ENCODE peak calls at places on chromosomes 3 and 15, in ten cellular contexts. One of them, this sample, is unnamed. For H3K4me1, the result is how much of the 10 kb centered on the place peaks cover.

GRCh38 chr3:16721494-16721893 is 116.3 kb upstream of the DAZL start:
- DNase-seq in IMR-90: no peak
- DNase-seq in endodermal cell: no peak
- DNase-seq in Peyer's patch: no peak
- DNase-seq in heart left ventricle: no peak
- DNase-seq in neural progenitor cell: no peak
- DNase-seq in body of pancreas: no peak
- DNase-seq in ovary: no peak
- DNase-seq in fibroblast of lung: no peak
- DNase-seq in uterus: no peak
- DNase-seq in this sample: no peak

GRCh38 chr3:61725851-61726333 is 164.5 kb downstream of the PTPRG start:
- DNase-seq in IMR-90: peak
- DNase-seq in endodermal cell: peak
- DNase-seq in Peyer's patch: no peak
- DNase-seq in heart left ventricle: peak
- DNase-seq in neural progenitor cell: peak
- DNase-seq in body of pancreas: peak
- DNase-seq in ovary: no peak
- DNase-seq in fibroblast of lung: peak
- DNase-seq in uterus: no peak
- DNase-seq in this sample: no peak

GRCh38 chr3:11705049-11705448 is 61.3 kb upstream of the VGLL4 start:
- DNase-seq in IMR-90: no peak
- DNase-seq in endodermal cell: no peak
- DNase-seq in Peyer's patch: no peak
- DNase-seq in heart left ventricle: no peak
- DNase-seq in neural progenitor cell: no peak
- DNase-seq in body of pancreas: no peak
- DNase-seq in ovary: no peak
- DNase-seq in fibroblast of lung: no peak
- DNase-seq in uterus: no peak
- DNase-seq in this sample: no peak

GRCh38 chr15:36778516-36778915 is 199.1 kb downstream of the CDIN1 start:
- DNase-seq in IMR-90: peak
- DNase-seq in endodermal cell: no peak
- DNase-seq in Peyer's patch: no peak
- DNase-seq in heart left ventricle: no peak
- DNase-seq in neural progenitor cell: no peak
- DNase-seq in body of pancreas: no peak
- DNase-seq in ovary: no peak
- DNase-seq in fibroblast of lung: peak
- DNase-seq in uterus: no peak
- DNase-seq in this sample: no peak

GRCh38 chr3:193894121-193894863 is 241.7 kb upstream of the HES1 start:
- DNase-seq in IMR-90: no peak
- DNase-seq in endodermal cell: no peak
- DNase-seq in Peyer's patch: no peak
- DNase-seq in heart left ventricle: peak
- DNase-seq in neural progenitor cell: no peak
- DNase-seq in body of pancreas: peak
- DNase-seq in ovary: no peak
- DNase-seq in fibroblast of lung: no peak
- DNase-seq in uterus: peak
- DNase-seq in this sample: no peak

GRCh38 chr3:13345772-13346171 is 74.3 kb downstream of the NUP210 start:
- DNase-seq in IMR-90: no peak
- DNase-seq in endodermal cell: no peak
- DNase-seq in Peyer's patch: no peak
- DNase-seq in heart left ventricle: no peak
- DNase-seq in neural progenitor cell: no peak
- DNase-seq in body of pancreas: no peak
- DNase-seq in ovary: no peak
- DNase-seq in fibroblast of lung: no peak
- DNase-seq in uterus: no peak
- DNase-seq in this sample: no peak

GRCh38 chr3:195075199-195075940 is 195.6 kb downstream of the XXYLT1 start:
- DNase-seq in IMR-90: peak
- DNase-seq in endodermal cell: no peak
- DNase-seq in Peyer's patch: peak
- DNase-seq in heart left ventricle: no peak
- DNase-seq in neural progenitor cell: no peak
- DNase-seq in body of pancreas: no peak
- DNase-seq in ovary: peak
- DNase-seq in fibroblast of lung: peak
- DNase-seq in uterus: no peak
- DNase-seq in this sample: peak

GRCh38 chr3:59268170-59268569 is 218.3 kb upstream of the CFAP20DC start:
- DNase-seq in IMR-90: peak
- DNase-seq in endodermal cell: no peak
- DNase-seq in Peyer's patch: no peak
- DNase-seq in heart left ventricle: no peak
- DNase-seq in neural progenitor cell: no peak
- DNase-seq in body of pancreas: no peak
- DNase-seq in ovary: no peak
- DNase-seq in fibroblast of lung: no peak
- DNase-seq in uterus: no peak
- DNase-seq in this sample: no peak

GRCh38 chr3:52095990-52096775 is 39.8 kb upstream of the DUSP7 start:
- DNase-seq in IMR-90: peak
- DNase-seq in endodermal cell: no peak
- DNase-seq in Peyer's patch: no peak
- DNase-seq in heart left ventricle: no peak
- DNase-seq in neural progenitor cell: no peak
- DNase-seq in body of pancreas: no peak
- DNase-seq in ovary: no peak
- DNase-seq in fibroblast of lung: no peak
- DNase-seq in uterus: no peak
- DNase-seq in this sample: no peak

GRCh38 chr3:12854550-12854949 is 13.2 kb upstream of the RPL32 start:
- DNase-seq in IMR-90: no peak
- DNase-seq in endodermal cell: no peak
- DNase-seq in Peyer's patch: no peak
- DNase-seq in heart left ventricle: no peak
- DNase-seq in neural progenitor cell: no peak
- DNase-seq in body of pancreas: no peak
- DNase-seq in ovary: no peak
- DNase-seq in fibroblast of lung: no peak
- DNase-seq in uterus: no peak
- DNase-seq in this sample: no peak

GRCh38 chr15:32649336-32649735 is 7.8 kb downstream of the SCG5 start:
- DNase-seq in IMR-90: peak
- DNase-seq in endodermal cell: peak
- DNase-seq in Peyer's patch: no peak
- DNase-seq in heart left ventricle: no peak
- DNase-seq in neural progenitor cell: peak
- DNase-seq in body of pancreas: peak
- DNase-seq in ovary: no peak
- DNase-seq in fibroblast of lung: peak
- DNase-seq in uterus: no peak
- DNase-seq in this sample: no peak
- TF ChIP-seq CTCF in IMR-90: peak
- TF ChIP-seq CTCF in endodermal cell: peak
- TF ChIP-seq CTCF in Peyer's patch: no peak
- TF ChIP-seq CTCF in heart left ventricle: no peak
- TF ChIP-seq CTCF in neural progenitor cell: peak
- TF ChIP-seq CTCF in body of pancreas: peak
- TF ChIP-seq CTCF in ovary: no peak
- TF ChIP-seq CTCF in fibroblast of lung: peak
- TF ChIP-seq CTCF in uterus: no peak
- TF ChIP-seq CTCF in this sample: peak

GRCh38 chr15:58362262-58362922 is 69.4 kb upstream of the LIPC start:
- DNase-seq in IMR-90: no peak
- DNase-seq in endodermal cell: no peak
- DNase-seq in Peyer's patch: no peak
- DNase-seq in heart left ventricle: no peak
- DNase-seq in neural progenitor cell: no peak
- DNase-seq in body of pancreas: no peak
- DNase-seq in ovary: no peak
- DNase-seq in fibroblast of lung: no peak
- DNase-seq in uterus: no peak
- DNase-seq in this sample: no peak

GRCh38 chr15:58360421-58361090 is 71.2 kb upstream of the LIPC start:
- DNase-seq in IMR-90: no peak
- DNase-seq in endodermal cell: no peak
- DNase-seq in Peyer's patch: no peak
- DNase-seq in heart left ventricle: no peak
- DNase-seq in neural progenitor cell: no peak
- DNase-seq in body of pancreas: no peak
- DNase-seq in ovary: no peak
- DNase-seq in fibroblast of lung: peak
- DNase-seq in uterus: no peak
- DNase-seq in this sample: no peak

GRCh38 chr15:58357529-58358476 is 74.0 kb upstream of the LIPC start:
- DNase-seq in IMR-90: peak
- DNase-seq in endodermal cell: peak
- DNase-seq in Peyer's patch: no peak
- DNase-seq in heart left ventricle: no peak
- DNase-seq in neural progenitor cell: no peak
- DNase-seq in body of pancreas: no peak
- DNase-seq in ovary: no peak
- DNase-seq in fibroblast of lung: peak
- DNase-seq in uterus: no peak
- DNase-seq in this sample: no peak

GRCh38 chr15:58355965-58356358 is 75.8 kb upstream of the LIPC start:
- DNase-seq in IMR-90: no peak
- DNase-seq in endodermal cell: no peak
- DNase-seq in Peyer's patch: no peak
- DNase-seq in heart left ventricle: no peak
- DNase-seq in neural progenitor cell: no peak
- DNase-seq in body of pancreas: no peak
- DNase-seq in ovary: no peak
- DNase-seq in fibroblast of lung: no peak
- DNase-seq in uterus: no peak
- DNase-seq in this sample: no peak

DNA sequence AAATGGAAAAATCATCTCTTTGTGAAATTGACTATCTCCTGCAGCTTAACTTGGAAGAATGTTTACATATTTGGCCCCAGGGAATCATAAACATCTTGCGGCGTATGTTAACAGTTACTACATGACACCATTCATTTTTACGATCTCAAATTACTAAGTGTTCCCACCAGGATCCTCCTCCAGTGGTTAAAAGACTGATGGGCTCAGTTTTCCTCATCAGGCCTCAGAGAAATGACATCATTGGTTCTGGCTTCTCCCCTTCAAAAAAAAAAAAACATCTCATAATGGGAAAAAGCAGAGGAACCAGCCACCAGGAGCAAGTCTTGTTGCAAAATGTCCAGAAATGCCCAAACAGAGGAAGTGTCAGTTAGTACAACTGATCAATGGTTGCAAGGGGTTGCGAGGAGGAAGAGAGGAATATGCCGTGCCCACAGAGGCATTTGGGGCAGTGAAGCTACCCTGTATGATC is 70.5 kb upstream of the LIPC start:
- DNase-seq in IMR-90: peak
- DNase-seq in endodermal cell: no peak
- DNase-seq in Peyer's patch: no peak
- DNase-seq in heart left ventricle: no peak
- DNase-seq in neural progenitor cell: no peak
- DNase-seq in body of pancreas: peak
- DNase-seq in ovary: no peak
- DNase-seq in fibroblast of lung: peak
- DNase-seq in uterus: no peak
- DNase-seq in this sample: no peak
- H3K4me1 ChIP-seq in IMR-90: under half
- H3K4me1 ChIP-seq in endodermal cell: under half
- H3K4me1 ChIP-seq in Peyer's patch: under half
- H3K4me1 ChIP-seq in heart left ventricle: under half
- H3K4me1 ChIP-seq in neural progenitor cell: under half
- H3K4me1 ChIP-seq in body of pancreas: under half
- H3K4me1 ChIP-seq in ovary: under half
- H3K4me1 ChIP-seq in fibroblast of lung: under half
- H3K4me1 ChIP-seq in uterus: under half
- H3K4me1 ChIP-seq in this sample: under half

GRCh38 chr15:64931381-64931780 is 19.7 kb downstream of the ANKDD1A start:
- DNase-seq in IMR-90: no peak
- DNase-seq in endodermal cell: no peak
- DNase-seq in Peyer's patch: no peak
- DNase-seq in heart left ventricle: no peak
- DNase-seq in neural progenitor cell: no peak
- DNase-seq in body of pancreas: no peak
- DNase-seq in ovary: peak
- DNase-seq in fibroblast of lung: no peak
- DNase-seq in uterus: peak
- DNase-seq in this sample: no peak
- H3K4me3 ChIP-seq in IMR-90: no peak
- H3K4me3 ChIP-seq in endodermal cell: no peak
- H3K4me3 ChIP-seq in Peyer's patch: no peak
- H3K4me3 ChIP-seq in heart left ventricle: no peak
- H3K4me3 ChIP-seq in neural progenitor cell: no peak
- H3K4me3 ChIP-seq in body of pancreas: no peak
- H3K4me3 ChIP-seq in ovary: no peak
- H3K4me3 ChIP-seq in fibroblast of lung: no peak
- H3K4me3 ChIP-seq in uterus: no peak
- H3K4me3 ChIP-seq in this sample: no peak

DNA sequence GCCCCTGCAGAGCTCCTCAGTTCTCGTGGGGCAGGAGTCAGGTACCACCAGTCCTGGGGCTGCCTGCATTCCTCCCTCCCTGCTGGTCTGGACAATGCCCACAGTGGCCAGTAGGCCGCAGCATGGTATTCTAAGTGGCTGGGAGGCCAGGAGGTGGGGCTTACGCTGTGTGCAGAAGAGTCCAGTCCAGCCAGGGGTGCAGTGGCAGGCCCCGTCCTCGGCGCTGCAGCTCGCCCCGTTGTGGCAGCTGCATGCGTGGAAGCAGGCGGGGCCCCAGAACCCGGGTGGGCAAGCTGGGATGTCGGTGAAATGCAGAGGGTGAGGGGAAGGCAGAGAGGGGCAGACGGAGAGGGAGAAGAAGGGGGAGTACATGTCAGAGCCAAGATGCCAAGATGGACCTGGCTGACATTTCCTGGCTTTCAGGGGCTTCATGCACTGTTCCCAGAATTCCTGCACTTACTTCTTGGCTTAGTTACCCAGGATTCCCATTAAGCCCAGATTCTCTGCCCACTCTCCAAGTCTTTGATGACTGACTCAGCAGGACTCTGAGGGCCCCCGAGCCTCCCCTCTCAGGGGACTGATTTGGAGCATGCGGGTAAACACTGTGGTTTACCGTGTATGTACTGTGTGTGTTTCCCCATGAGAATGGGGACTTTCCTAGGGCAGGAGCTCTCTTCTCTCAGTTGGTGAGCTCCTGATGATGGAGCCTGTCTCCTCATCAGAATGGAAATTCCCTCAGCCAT is 47.5 kb downstream of the RAB11A start:
- DNase-seq in IMR-90: peak
- DNase-seq in endodermal cell: peak
- DNase-seq in Peyer's patch: peak
- DNase-seq in heart left ventricle: peak
- DNase-seq in neural progenitor cell: peak
- DNase-seq in body of pancreas: peak
- DNase-seq in ovary: peak
- DNase-seq in fibroblast of lung: peak
- DNase-seq in uterus: no peak
- DNase-seq in this sample: peak
- TF ChIP-seq CTCF in IMR-90: peak
- TF ChIP-seq CTCF in endodermal cell: peak
- TF ChIP-seq CTCF in Peyer's patch: peak
- TF ChIP-seq CTCF in heart left ventricle: peak
- TF ChIP-seq CTCF in neural progenitor cell: peak
- TF ChIP-seq CTCF in body of pancreas: peak
- TF ChIP-seq CTCF in ovary: peak
- TF ChIP-seq CTCF in fibroblast of lung: peak
- TF ChIP-seq CTCF in uterus: peak
- TF ChIP-seq CTCF in this sample: peak

GRCh38 chr3:136194409-136195257 is 1.5 kb downstream of the MSL2 start:
- DNase-seq in IMR-90: peak
- DNase-seq in endodermal cell: peak
- DNase-seq in Peyer's patch: peak
- DNase-seq in heart left ventricle: peak
- DNase-seq in neural progenitor cell: peak
- DNase-seq in body of pancreas: peak
- DNase-seq in ovary: peak
- DNase-seq in fibroblast of lung: peak
- DNase-seq in uterus: no peak
- DNase-seq in this sample: peak
- H3K4me1 ChIP-seq in IMR-90: under half
- H3K4me1 ChIP-seq in endodermal cell: under half
- H3K4me1 ChIP-seq in Peyer's patch: under half
- H3K4me1 ChIP-seq in heart left ventricle: under half
- H3K4me1 ChIP-seq in neural progenitor cell: under half
- H3K4me1 ChIP-seq in body of pancreas: under half
- H3K4me1 ChIP-seq in ovary: under half
- H3K4me1 ChIP-seq in fibroblast of lung: under half
- H3K4me1 ChIP-seq in uterus: under half
- H3K4me1 ChIP-seq in this sample: under half

This sample was measured in BE2C.